ENCODE peak calls at places on chromosomes 12 and 14, in four cellular contexts. P, D, C and H are unnamed samples.

GRCh38 chr14:34700622-34701130 is 13.7 kb downstream of the CFL2 start:
- DNase-seq in P (no peak), D (no peak), C (no peak), H (peak; percentile 8)

GRCh38 chr12:94186461-94187237 is 38.3 kb downstream of the PLXNC1 start:
- DNase-seq in P (peak; percentile 55), D (peak; percentile 39), C (no peak), H (peak; percentile 57)

GRCh38 chr14:105351920-105352871 is 37.6 kb downstream of the PACS2 start:
- DNase-seq in P (peak; percentile 85), D (peak; percentile 90), C (peak; percentile 82), H (peak; percentile 90)

GRCh38 chr14:74548881-74549280 is 55.3 kb downstream of the ISCA2 start:
- DNase-seq in P (peak; percentile 71), D (peak; percentile 33), C (no peak), H (peak; percentile 10)

GRCh38 chr12:25347716-25348261 is 97.1 kb upstream of the KRAS start:
- DNase-seq in P (no peak), D (peak; percentile 8), C (no peak), H (no peak)

GRCh38 chr14:78302841-78303240 is 132.7 kb downstream of the NRXN3 start:
- DNase-seq in P (no peak), D (no peak), C (no peak), H (peak; percentile 44)

GRCh38 chr14:100375273-100375962 is 52.3 kb downstream of the SLC25A47 start:
- DNase-seq in P (peak; percentile 94), D (peak; percentile 100), C (peak; percentile 8), H (peak; percentile 40)

GRCh38 chr12:127559349-127560040 is 707.5 kb upstream of the TMEM132C start:
- DNase-seq in P (peak; percentile 97), D (peak; percentile 92), C (no peak), H (peak; percentile 99)

GRCh38 chr12:56785141-56785865 is 22.2 kb downstream of the HSD17B6 start:
- DNase-seq in P (no peak), D (no peak), C (no peak), H (no peak)

GRCh38 chr12:109900752-109901580 is 892 bp downstream of the TCHP start:
- DNase-seq in P (peak; percentile 6), D (peak; percentile 17), C (no peak), H (no peak)

GRCh38 chr12:29660847-29661246 is 122.9 kb downstream of the TMTC1 start:
- DNase-seq in P (no peak), D (no peak), C (no peak), H (no peak)

GRCh38 chr12:131047789-131048610 is 94.3 kb downstream of the ADGRD1 start:
- DNase-seq in P (no peak), D (no peak), C (no peak), H (no peak)

GRCh38 chr12:99767809-99768208 is 120.3 kb downstream of the GARIN6 start:
- DNase-seq in P (peak; percentile 40), D (peak; percentile 45), C (no peak), H (peak; percentile 61)